ENCODE peak calls at places on chromosomes 16 and 17, in five cellular contexts. U is fibroblast of lung, O is H1, X is neural progenitor cell, D is IMR-90. L is an unnamed sample. For H4K20me1, the result is how much of the 10 kb centered on the place peaks cover.

GRCh38 chr17:7001562-7001961 is 5.7 kb downstream of the ALOX12 start:
- DNase-seq in X (peak), O (no peak), U (no peak), D (no peak), L (no peak)

GRCh38 chr17:68794636-68795503 is 160.3 kb downstream of the ABCA8 start:
- DNase-seq in D (peak), O (no peak), U (peak), X (no peak), L (peak)

GRCh38 chr16:46839986-46840443 is 9.0 kb upstream of the C16orf87 start:
- DNase-seq in X (no peak), O (no peak), U (no peak), D (no peak), L (no peak)

GRCh38 chr17:58755577-58756245 is at the start of gene PPM1E:
- DNase-seq in X (peak), O (peak), U (peak), D (peak), L (peak)

GRCh38 chr17:70956731-70957130 is 787.4 kb downstream of the KCNJ2 start:
- DNase-seq in X (no peak), D (peak), U (peak), O (no peak), L (no peak)

GRCh38 chr16:35751191-35751941 is 2292.0 kb downstream of the TP53TG3F start:
- DNase-seq in D (no peak), X (no peak), U (no peak), O (no peak), L (no peak)

GRCh38 chr16:13708361-13708760 is 211.6 kb upstream of the ERCC4 start:
- DNase-seq in D (no peak), X (no peak), O (no peak), U (no peak), L (no peak)

GRCh38 chr16:68351991-68352431 is 41.2 kb downstream of the PRMT7 start:
- DNase-seq in O (no peak), D (no peak), X (no peak), U (no peak), L (peak)

GRCh38 chr17:21293846-21294240 is 9.3 kb downstream of the MAP2K3 start:
- DNase-seq in U (no peak), O (no peak), X (no peak), D (no peak), L (no peak)
- H4K20me1 ChIP-seq in U (under half), O (under half), X (under half), D (half or more), L (half or more)

GRCh38 chr16:85203462-85203813 is 91.2 kb upstream of the CIBAR2 start:
- DNase-seq in X (no peak), U (no peak), O (no peak), D (no peak), L (peak)

GRCh38 chr16:85200471-85201278 is 88.4 kb upstream of the CIBAR2 start:
- DNase-seq in X (no peak), D (no peak), U (peak), O (no peak), L (no peak)

GRCh38 chr16:85201566-85201965 is 89.3 kb upstream of the CIBAR2 start:
- DNase-seq in O (no peak), D (peak), U (no peak), X (peak), L (no peak)

GRCh38 chr16:85202631-85203461 is 90.6 kb upstream of the CIBAR2 start:
- DNase-seq in D (peak), U (peak), X (peak), O (no peak), L (no peak)

DNA sequence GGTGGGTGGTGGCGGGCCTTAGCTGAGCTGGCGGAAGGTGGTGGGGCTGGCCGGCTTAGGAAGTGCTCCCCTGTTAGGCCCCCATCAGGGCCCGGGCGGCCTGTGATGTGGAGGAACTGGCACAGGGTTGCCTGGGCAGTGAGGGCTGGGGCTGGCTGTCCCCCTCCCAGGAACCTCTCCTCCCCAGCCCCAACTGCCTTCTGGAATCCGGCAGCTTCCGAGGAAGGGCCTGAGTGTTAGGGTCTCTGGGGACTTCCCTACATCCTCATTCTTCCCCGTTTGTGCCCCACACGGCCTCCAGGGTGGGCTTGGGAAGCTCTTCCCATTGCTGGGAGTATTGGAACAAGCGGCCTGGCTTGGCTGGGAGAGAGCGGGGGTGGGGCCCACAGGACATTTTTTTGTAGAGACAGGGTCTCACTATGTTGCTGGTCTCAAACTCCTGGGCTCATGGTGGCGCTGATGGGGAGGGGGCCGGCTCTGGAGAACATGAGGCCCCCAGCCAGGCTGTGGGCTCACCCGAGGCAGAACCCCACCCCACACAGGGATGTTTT is 89.9 kb upstream of the CIBAR2 start:
- DNase-seq in D (no peak), O (no peak), U (no peak), X (peak), L (no peak)
- H3K9ac ChIP-seq in D (peak), O (no peak), U (peak), X (no peak), L (no peak)

DNA sequence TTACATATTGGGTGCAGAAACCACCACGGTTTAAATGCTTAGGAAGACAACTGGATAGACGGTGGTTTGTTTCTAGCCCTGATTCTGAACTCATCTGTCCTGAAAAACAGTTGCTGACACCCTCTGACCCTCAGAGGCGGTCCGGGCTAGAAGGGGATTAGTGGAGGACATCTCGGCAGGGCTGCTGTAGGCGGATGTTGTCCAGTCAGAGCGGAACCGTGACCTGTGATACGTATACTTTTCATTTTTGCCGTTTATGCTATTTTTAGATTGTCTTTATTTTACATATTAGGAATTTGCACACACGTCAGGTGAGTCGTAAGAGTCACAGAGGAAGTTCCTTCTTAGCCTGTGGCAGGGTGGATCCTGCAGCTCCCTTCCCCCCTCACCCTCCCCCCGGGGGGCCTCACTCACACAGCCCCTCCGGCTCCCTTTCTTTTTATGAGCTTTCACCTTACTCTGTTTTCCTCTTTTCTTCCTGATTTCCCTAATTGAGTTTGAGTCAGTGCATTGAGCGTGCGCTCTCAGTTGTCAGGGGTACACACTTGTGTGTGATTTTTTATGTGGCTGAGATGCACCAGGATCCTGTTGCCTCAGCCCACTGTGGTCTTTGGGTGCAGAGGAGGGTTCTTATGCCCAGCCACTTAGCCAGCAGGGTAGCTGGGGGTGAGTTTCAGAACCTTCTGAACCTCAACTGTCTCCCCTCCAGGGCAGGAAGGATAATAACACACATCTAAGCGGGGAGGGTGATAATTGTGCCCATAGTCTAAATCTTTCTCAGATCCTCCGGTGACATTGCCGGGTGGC is 211.1 kb upstream of the CHMP6 start:
- DNase-seq in D (peak), X (peak), O (no peak), U (no peak), L (no peak)
- H3K27ac ChIP-seq in D (peak), X (no peak), O (no peak), U (no peak), L (peak)

GRCh38 chr16:88601313-88602036 is 31.3 kb downstream of the ZC3H18 start:
- DNase-seq in D (no peak), U (no peak), O (no peak), X (no peak), L (no peak)
- H4K20me1 ChIP-seq in D (under half), U (under half), O (under half), X (under half), L (under half)

GRCh38 chr17:45279898-45280297 is 18.0 kb upstream of the SPATA32 start:
- DNase-seq in O (no peak), X (no peak), D (no peak), U (no peak), L (no peak)

GRCh38 chr17:45286286-45286685 is 24.4 kb upstream of the SPATA32 start:
- DNase-seq in U (no peak), X (no peak), D (no peak), O (no peak), L (no peak)

GRCh38 chr17:45283711-45284110 is 21.8 kb upstream of the SPATA32 start:
- DNase-seq in D (no peak), O (no peak), U (no peak), X (no peak), L (no peak)

GRCh38 chr17:45284176-45285140 is 22.6 kb upstream of the SPATA32 start:
- DNase-seq in O (no peak), D (no peak), X (peak), U (no peak), L (peak)

DNA sequence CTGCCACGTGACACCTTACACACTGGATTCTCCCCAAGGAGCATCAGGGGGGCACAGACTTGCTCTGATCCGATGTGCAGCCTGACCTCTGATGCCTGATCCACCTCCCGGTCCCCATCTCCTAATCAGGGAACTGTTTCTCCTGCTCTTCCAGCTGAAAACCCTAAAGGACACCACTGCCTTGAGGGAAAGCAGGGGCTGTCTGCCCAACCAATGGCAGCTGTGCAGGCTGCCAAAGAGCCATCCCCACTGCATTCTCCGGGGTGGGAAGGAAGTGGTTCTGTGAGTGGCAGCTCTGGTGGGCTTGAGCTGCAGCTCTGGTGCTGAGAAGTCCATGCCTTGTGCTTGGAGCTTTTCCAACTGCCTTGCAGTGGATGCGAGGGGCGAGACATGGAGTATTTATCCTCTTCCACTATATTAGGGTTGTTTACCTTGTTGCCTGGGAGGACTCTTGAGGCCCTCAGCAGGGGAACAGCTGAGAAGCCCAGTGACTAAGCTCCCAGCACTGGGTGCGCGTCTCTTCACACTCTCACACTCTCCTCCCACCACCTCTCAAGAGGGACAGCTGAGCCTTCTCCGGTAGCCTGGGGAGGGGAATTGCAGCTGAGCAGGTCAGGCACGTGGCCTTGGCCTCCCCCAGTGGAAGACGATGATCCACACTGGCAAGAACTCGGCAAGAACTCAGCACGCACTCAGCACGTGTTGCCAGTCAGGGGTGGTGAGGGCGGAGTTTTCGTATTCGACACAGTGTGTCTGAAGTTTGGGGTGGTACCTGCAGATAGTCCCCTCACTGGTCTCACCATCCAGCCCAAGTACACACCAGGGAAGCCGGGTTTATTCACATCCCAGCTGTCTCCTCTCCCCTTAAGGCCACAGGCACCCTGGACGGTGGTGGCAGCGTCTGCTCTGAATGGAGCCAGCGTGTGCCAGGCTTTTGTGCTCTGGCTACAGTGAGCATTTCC is 21.1 kb upstream of the SPATA32 start:
- DNase-seq in O (no peak), X (no peak), D (peak), U (peak), L (no peak)
- H3K9ac ChIP-seq in O (no peak), X (no peak), D (no peak), U (no peak), L (no peak)

GRCh38 chr16:54241525-54241924 is 45.1 kb downstream of the IRX3 start:
- DNase-seq in X (no peak), U (no peak), O (no peak), D (no peak), L (no peak)
- H3K27ac ChIP-seq in X (no peak), U (no peak), O (no peak), D (no peak), L (no peak)

DNA sequence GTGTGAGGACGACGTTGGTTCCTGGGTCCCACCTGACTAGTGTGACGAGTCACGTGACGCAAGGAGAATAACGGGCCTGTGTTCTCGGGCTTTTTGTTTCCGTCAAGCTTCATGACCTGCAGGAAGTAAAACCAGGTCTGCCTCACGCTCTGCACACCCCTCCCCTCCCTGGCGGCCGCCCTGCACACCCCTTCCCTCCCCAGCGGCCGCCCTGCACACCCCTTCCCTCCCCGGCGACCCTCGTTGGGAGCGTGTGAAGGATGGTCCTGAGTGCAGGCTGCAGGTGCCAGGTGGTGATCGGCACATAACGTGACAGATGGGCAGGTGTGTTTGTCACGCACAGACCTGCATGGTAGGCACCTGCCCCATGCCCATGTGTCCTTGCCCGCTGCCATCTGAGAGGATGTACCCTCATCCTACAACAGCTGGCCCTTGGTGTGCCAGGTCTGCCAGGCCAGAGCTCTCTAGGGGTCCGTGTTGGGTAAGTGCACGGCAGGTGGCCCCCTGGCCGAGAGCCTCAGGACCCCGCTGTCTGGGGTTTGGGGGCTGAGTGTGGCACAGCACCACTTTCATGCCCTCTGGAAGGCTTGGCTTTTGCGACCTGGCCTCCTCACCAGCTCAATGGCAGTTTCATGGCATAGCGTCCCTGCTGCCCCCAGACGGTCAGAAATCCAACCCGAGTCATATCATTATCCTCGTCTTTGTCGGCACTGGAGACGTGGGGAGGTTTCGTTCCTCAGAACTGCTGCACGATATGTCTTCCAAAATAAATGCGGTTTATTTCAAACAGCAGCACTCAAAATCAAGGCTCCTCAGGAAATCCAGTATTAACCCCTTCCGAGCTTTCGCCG is 191.9 kb upstream of the CHMP6 start:
- DNase-seq in O (no peak), D (no peak), U (no peak), X (no peak), L (no peak)
- H4K20me1 ChIP-seq in O (under half), D (under half), U (under half), X (under half), L (under half)

GRCh38 chr16:28923231-28923587 is 1.8 kb downstream of the RABEP2 start:
- DNase-seq in X (no peak), D (no peak), U (no peak), O (no peak), L (no peak)
- H3K9ac ChIP-seq in X (no peak), D (no peak), U (no peak), O (no peak), L (no peak)

L was measured in PC-3.